ENCODE peak calls at places on chromosomes 2 and 18, in six cellular contexts. Q, I, V, W, K and B are unnamed samples.

GRCh38 chr18:76983613-76984051 is 149.0 kb downstream of the MBP start:
- DNase-seq in I (no peak), K (no peak), V (no peak), Q (no peak), W (no peak), B (no peak)

GRCh38 chr2:50687327-50687726 is 344.6 kb downstream of the NRXN1 start:
- DNase-seq in V (no peak), Q (peak), I (no peak), K (no peak), W (no peak), B (no peak)

GRCh38 chr2:64467463-64467843 is 13.5 kb downstream of the LGALSL start:
- DNase-seq in Q (no peak), I (no peak), V (no peak), K (no peak), W (no peak), B (no peak)

GRCh38 chr2:113141451-113141850 is 14.1 kb downstream of the IL1RN start:
- DNase-seq in W (no peak), K (no peak), I (no peak), Q (no peak), V (no peak), B (no peak)

GRCh38 chr2:190036071-190036470 is 26.5 kb downstream of the MSTN start:
- DNase-seq in K (no peak), I (no peak), V (no peak), W (no peak), Q (no peak), B (no peak)

GRCh38 chr2:148998162-148998830 is 40.2 kb upstream of the LYPD6B start:
- DNase-seq in Q (no peak), K (no peak), W (no peak), V (no peak), I (no peak), B (no peak)

GRCh38 chr2:7048762-7049294 is 131.6 kb downstream of the RNF144A start:
- DNase-seq in Q (no peak), I (no peak), K (no peak), V (no peak), W (no peak), B (no peak)

GRCh38 chr2:161273038-161273760 is 35.0 kb upstream of the PSMD14 start:
- DNase-seq in W (peak), K (no peak), I (no peak), Q (peak), V (no peak), B (peak)

GRCh38 chr2:239208470-239209180 is 192.2 kb downstream of the HDAC4 start:
- DNase-seq in V (no peak), I (no peak), Q (no peak), W (no peak), K (no peak), B (no peak)

GRCh38 chr18:59697236-59697932 is at the start of gene CCBE1:
- DNase-seq in W (peak), Q (peak), V (no peak), K (peak), I (peak), B (peak)

GRCh38 chr2:23620841-23621341 is 235.9 kb downstream of the KLHL29 start:
- DNase-seq in V (no peak), W (no peak), K (no peak), Q (peak), I (no peak), B (no peak)

GRCh38 chr2:95272299-95272751 is 1.9 kb upstream of the PROM2 start:
- DNase-seq in V (no peak), I (peak), W (no peak), Q (no peak), K (no peak), B (no peak)

GRCh38 chr2:38692636-38693318 is 26.9 kb downstream of the GALM start:
- DNase-seq in Q (no peak), K (no peak), I (no peak), V (no peak), W (no peak), B (no peak)

GRCh38 chr2:137157851-137158250 is 392.5 kb downstream of the THSD7B start:
- DNase-seq in W (no peak), Q (no peak), I (no peak), V (no peak), K (no peak), B (no peak)

GRCh38 chr18:7568426-7568825 is 1.3 kb downstream of the PTPRM start:
- DNase-seq in V (no peak), W (no peak), Q (peak), K (no peak), I (peak), B (no peak)

GRCh38 chr2:3116371-3116770 is 261.2 kb downstream of the EIPR1 start:
- DNase-seq in V (no peak), K (no peak), Q (no peak), I (no peak), W (no peak), B (no peak)

GRCh38 chr2:28273751-28274150 is 118.9 kb upstream of the FOSL2 start:
- DNase-seq in I (no peak), V (no peak), Q (no peak), K (no peak), W (peak), B (no peak)

GRCh38 chr18:37762076-37762475 is 196.5 kb upstream of the CELF4 start:
- DNase-seq in Q (no peak), W (no peak), V (no peak), K (no peak), I (no peak), B (no peak)

GRCh38 chr18:31711365-31712035 is 27.1 kb upstream of the B4GALT6 start:
- DNase-seq in I (no peak), Q (no peak), V (no peak), W (no peak), K (no peak), B (peak)

GRCh38 chr2:75846683-75847190 is 136.0 kb upstream of the GCFC2 start:
- DNase-seq in K (no peak), V (no peak), Q (no peak), W (no peak), I (no peak), B (no peak)

GRCh38 chr2:16218651-16219050 is 278.3 kb downstream of the MYCN start:
- DNase-seq in Q (no peak), W (peak), I (no peak), V (no peak), K (no peak), B (peak)

GRCh38 chr18:45835057-45835634 is 9.7 kb downstream of the SIGLEC15 start:
- DNase-seq in K (no peak), Q (no peak), I (no peak), V (no peak), W (no peak), B (peak)

GRCh38 chr2:15042824-15043223 is 410.3 kb downstream of the LRATD1 start:
- DNase-seq in Q (peak), V (no peak), I (no peak), W (no peak), K (no peak), B (no peak)

GRCh38 chr2:237473474-237474453 is 13.3 kb upstream of the MLPH start:
- DNase-seq in W (no peak), V (no peak), Q (peak), I (peak), K (no peak), B (no peak)

GRCh38 chr2:43737097-43737854 is 36.6 kb upstream of the DYNC2LI1 start:
- DNase-seq in I (no peak), V (no peak), W (peak), Q (peak), K (no peak), B (no peak)

GRCh38 chr18:22912835-22913234 is 20.3 kb upstream of the RBBP8 start:
- DNase-seq in Q (peak), V (no peak), I (no peak), K (no peak), W (no peak), B (no peak)

GRCh38 chr2:219253753-219254589 is at the start of gene TUBA4A:
- DNase-seq in I (peak), K (peak), V (peak), W (peak), Q (peak), B (peak)

GRCh38 chr2:62014102-62014501 is 108.6 kb downstream of the COMMD1 start:
- DNase-seq in V (no peak), I (peak), K (no peak), Q (peak), W (peak), B (peak)

GRCh38 chr2:129554373-129554772 is 425.1 kb upstream of the RAB6C start:
- DNase-seq in V (no peak), Q (no peak), K (no peak), W (no peak), I (no peak), B (no peak)

GRCh38 chr2:165924950-165925349 is 28.6 kb downstream of the TTC21B start:
- DNase-seq in V (no peak), K (no peak), I (no peak), W (no peak), Q (no peak), B (no peak)

GRCh38 chr18:79971986-79972385 is 7.5 kb downstream of the HSBP1L1 start:
- DNase-seq in Q (no peak), W (no peak), I (no peak), K (no peak), V (no peak), B (no peak)

GRCh38 chr2:231961349-231962166 is at the start of gene DIS3L2:
- DNase-seq in W (peak), I (peak), Q (peak), K (peak), V (peak), B (peak)

GRCh38 chr2:219820767-219821166 is 193.3 kb downstream of the SLC4A3 start:
- DNase-seq in K (no peak), W (no peak), V (no peak), Q (no peak), I (no peak), B (no peak)

GRCh38 chr2:33412920-33413319 is 63.5 kb upstream of the RASGRP3 start:
- DNase-seq in Q (peak), K (no peak), W (peak), I (no peak), V (no peak), B (peak)

GRCh38 chr2:128435576-128436497 is 117.2 kb upstream of the HS6ST1 start:
- DNase-seq in Q (no peak), K (no peak), V (no peak), I (peak), W (no peak), B (no peak)

GRCh38 chr2:214731008-214731407 is 78.5 kb downstream of the BARD1 start:
- DNase-seq in Q (no peak), W (no peak), V (no peak), K (no peak), I (no peak), B (no peak)

GRCh38 chr2:135817946-135818345 is 19.0 kb downstream of the LCT start:
- DNase-seq in K (no peak), V (no peak), W (no peak), Q (no peak), I (no peak), B (no peak)

GRCh38 chr18:54961016-54961423 is 1.8 kb upstream of the CCDC68 start:
- DNase-seq in Q (peak), I (no peak), V (no peak), K (no peak), W (no peak), B (no peak)

GRCh38 chr18:54957987-54958386 is 1.3 kb downstream of the CCDC68 start:
- DNase-seq in K (no peak), I (peak), Q (peak), W (peak), V (no peak), B (peak)

GRCh38 chr18:54957295-54957694 is 2.0 kb downstream of the CCDC68 start:
- DNase-seq in K (no peak), W (no peak), V (no peak), I (peak), Q (no peak), B (no peak)

GRCh38 chr18:54960197-54960596 is 936 bp upstream of the CCDC68 start:
- DNase-seq in K (no peak), I (no peak), Q (no peak), W (no peak), V (no peak), B (no peak)

DNA sequence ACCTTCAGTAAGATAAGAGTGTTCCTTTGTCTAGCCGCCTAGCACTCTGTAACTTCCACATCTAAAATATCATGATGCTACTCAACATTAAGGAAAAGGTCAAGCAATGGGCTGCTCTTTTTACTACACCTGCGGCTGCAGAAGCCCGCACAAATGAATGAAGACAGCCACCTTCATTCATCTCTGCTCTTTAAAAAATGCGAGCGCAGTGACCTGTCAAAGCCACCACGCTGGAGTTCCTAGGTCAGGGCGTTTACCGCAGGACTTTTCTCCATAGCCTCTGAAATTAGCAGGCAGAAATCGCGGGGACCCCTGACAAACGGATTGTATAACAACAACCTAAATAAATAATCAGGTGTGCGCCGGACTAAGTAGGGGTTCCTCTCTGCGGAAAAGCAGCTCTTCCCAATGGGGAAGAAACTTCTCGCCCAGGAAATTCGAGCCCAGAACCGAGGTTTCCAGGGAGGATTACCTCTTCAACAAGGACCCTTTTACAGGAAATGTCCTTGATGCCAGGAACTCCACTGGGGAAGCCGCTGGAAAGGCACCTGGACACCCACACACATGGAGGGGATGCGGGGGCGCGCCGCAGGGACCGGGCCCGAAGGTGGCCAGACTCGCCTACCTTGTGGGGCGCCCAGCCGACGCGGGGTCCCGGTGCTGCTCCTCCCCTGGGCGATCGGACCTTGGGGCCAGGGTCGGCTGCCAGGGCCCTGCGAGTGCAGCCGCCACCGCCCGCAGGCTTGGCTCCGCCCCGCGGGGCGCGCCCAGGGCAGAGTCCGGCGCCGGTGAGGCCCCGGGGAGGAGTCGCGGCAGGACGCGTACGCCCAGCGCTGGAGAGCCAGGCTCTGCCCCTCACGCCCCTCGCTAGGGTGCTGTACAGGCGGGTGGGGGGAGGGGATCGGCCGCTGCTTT is at the start of gene CCDC68:
- DNase-seq in W (peak), Q (no peak), V (no peak), I (peak), K (peak), B (peak)
- TF ChIP-seq POLR2A in W (no peak), Q (no peak), V (peak), I (no peak), K (no peak), B (peak)

GRCh38 chr18:54946149-54946581 is 13.1 kb downstream of the CCDC68 start:
- DNase-seq in Q (peak), W (peak), I (no peak), K (no peak), V (no peak), B (peak)
- TF ChIP-seq POLR2A in Q (no peak), W (no peak), I (no peak), K (no peak), V (no peak), B (peak)

DNA sequence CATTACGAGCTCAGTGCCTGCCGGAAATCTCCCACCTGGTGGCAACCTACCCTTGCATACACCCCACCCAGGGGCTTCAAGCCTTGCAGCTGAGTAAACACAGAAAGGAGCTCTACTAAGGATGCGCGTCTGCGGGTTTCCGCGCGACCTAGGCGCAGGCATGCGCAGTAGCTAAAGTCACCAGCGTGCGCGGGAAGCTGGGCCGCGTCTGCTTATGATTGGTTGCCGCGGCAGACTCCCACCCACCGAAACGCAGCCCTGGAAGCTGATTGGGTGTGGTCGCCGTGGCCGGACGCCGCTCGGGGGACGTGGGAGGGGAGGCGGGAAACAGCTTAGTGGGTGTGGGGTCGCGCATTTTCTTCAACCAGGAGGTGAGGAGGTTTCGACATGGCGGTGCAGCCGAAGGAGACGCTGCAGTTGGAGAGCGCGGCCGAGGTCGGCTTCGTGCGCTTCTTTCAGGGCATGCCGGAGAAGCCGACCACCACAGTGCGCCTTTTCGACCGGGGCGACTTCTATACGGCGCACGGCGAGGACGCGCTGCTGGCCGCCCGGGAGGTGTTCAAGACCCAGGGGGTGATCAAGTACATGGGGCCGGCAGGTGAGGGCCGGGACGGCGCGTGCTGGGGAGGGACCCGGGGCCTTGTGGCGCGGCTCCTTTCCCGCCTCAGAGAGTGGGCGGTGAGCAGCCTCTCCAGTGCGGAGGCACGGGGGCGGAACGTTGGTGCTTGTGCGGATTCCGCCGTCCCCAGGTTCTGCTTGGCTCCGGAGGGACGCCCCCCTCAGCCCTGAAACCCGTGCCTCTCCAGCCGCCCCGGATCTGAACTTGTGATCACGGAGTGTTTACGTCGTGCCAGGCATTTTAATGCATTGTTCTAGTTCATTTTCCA is at the start of gene MSH2:
- DNase-seq in I (peak), V (peak), Q (peak), K (peak), W (peak), B (peak)
- TF ChIP-seq POLR2A in I (no peak), V (peak), Q (no peak), K (peak), W (peak), B (peak)

DNA sequence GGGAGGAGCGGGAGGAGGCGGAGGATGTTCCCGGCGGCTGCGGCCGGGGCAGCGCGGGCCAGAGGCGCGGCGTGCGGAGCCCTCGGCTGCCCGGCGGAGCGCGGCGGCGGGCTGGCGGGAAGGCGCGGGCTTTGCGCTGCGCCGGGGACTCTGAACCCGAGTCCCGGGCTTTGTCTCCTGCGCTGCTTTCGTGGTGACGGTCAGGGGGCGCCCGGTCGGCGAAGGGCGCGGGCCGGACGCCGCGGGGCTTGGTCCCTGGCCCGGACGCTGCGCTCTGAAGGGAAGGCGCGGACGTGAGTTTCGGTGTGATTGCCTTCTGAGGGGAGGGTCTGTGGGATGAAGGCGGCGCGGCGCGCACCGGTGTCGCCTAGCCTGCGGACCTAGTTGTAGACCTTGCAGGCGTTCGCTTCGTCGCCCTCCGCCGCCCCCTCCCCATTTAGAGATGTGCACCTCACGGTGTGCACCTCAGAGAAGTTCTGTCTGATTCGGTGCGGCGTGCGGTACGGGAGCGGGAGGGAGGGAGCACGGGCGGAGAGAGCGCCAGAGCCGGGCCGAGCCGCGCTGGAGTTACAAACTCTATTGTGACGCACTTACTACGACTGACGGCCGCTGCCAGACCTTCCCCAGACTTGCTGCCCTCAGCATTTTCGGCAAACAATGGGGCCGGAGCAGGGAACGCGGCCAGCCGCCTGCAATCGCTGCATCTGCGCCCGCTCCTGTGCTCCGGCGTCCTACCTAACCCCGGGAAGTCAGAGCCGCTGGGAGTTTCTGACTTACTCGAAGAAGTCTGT is 2.1 kb downstream of the BCL2L11 start:
- DNase-seq in V (no peak), K (no peak), Q (peak), W (peak), I (peak), B (peak)
- TF ChIP-seq POLR2A in V (peak), K (no peak), Q (no peak), W (peak), I (peak), B (no peak)

GRCh38 chr2:217928324-217929293 is 74.2 kb downstream of the TNS1 start:
- DNase-seq in K (no peak), I (no peak), V (no peak), Q (no peak), W (no peak), B (no peak)
- TF ChIP-seq POLR2A in K (no peak), I (no peak), V (peak), Q (no peak), W (no peak), B (no peak)